ENCODE peak calls at places on chromosomes 4 and X, in seven cellular contexts. D is HepG2, K is H1, G is K562, S is HCT116, F is GM12878, Y is SK-N-SH. V is an unnamed sample.

GRCh38 chrX:12950851-12951589 is 23.9 kb upstream of the TMSB4X start:
- DNase-seq in S (no peak), Y (peak), G (peak), F (peak), K (no peak), D (peak), V (no peak)

GRCh38 chr4:30537462-30537861 is 182.7 kb upstream of the PCDH7 start:
- DNase-seq in G (no peak), Y (no peak), F (no peak), S (peak), K (no peak), D (no peak), V (no peak)

GRCh38 chrX:134998246-134998645 is 7.5 kb downstream of the SMIM10 start:
- DNase-seq in K (no peak), S (no peak), Y (no peak), F (no peak), D (no peak), G (no peak), V (no peak)

GRCh38 chr4:124737619-124738018 is 25.1 kb upstream of the ANKRD50 start:
- DNase-seq in D (no peak), Y (no peak), G (no peak), S (no peak), K (no peak), F (no peak), V (no peak)

GRCh38 chr4:183823394-183823793 is 81.7 kb upstream of the STOX2 start:
- DNase-seq in Y (no peak), G (no peak), F (no peak), K (no peak), D (no peak), S (no peak), V (no peak)

GRCh38 chrX:84186603-84187358 is 1.2 kb downstream of the RPS6KA6 start:
- DNase-seq in G (no peak), S (no peak), K (peak), F (no peak), D (no peak), Y (no peak), V (no peak)

GRCh38 chrX:23993012-23993633 is 33.9 kb downstream of the KLHL15 start:
- DNase-seq in G (no peak), K (no peak), S (no peak), D (no peak), Y (no peak), F (no peak), V (no peak)

GRCh38 chrX:24148535-24149345 is 789 bp upstream of the ZFX start:
- DNase-seq in Y (peak), D (peak), S (no peak), K (no peak), F (no peak), G (peak), V (no peak)

GRCh38 chrX:5915783-5916182 is 312.9 kb downstream of the NLGN4X start:
- DNase-seq in K (no peak), D (no peak), S (no peak), G (no peak), F (no peak), Y (no peak), V (no peak)

GRCh38 chrX:93791304-93791703 is 117.3 kb downstream of the FAM133A start:
- DNase-seq in K (no peak), G (no peak), Y (no peak), D (no peak), S (no peak), F (no peak), V (no peak)

GRCh38 chrX:131741103-131741581 is 197.3 kb downstream of the OR13H1 start:
- DNase-seq in G (no peak), F (peak), S (no peak), K (no peak), Y (peak), D (no peak), V (no peak)

GRCh38 chr4:140049924-140050681 is 103.9 kb downstream of the MAML3 start:
- DNase-seq in S (no peak), F (no peak), G (peak), D (no peak), Y (peak), K (peak), V (peak)

GRCh38 chr4:25843340-25844097 is 19.3 kb downstream of the SEL1L3 start:
- DNase-seq in Y (no peak), D (no peak), G (no peak), F (no peak), S (no peak), K (no peak), V (no peak)

GRCh38 chrX:87392369-87392768 is 125.2 kb upstream of the KLHL4 start:
- DNase-seq in G (peak), S (no peak), F (no peak), D (no peak), K (no peak), Y (no peak), V (no peak)

GRCh38 chr4:21819086-21819485 is 129.5 kb downstream of the KCNIP4 start:
- DNase-seq in F (no peak), K (no peak), S (no peak), Y (no peak), D (no peak), G (no peak), V (no peak)

GRCh38 chr4:121998024-121998423 is 46.2 kb upstream of the TRPC3 start:
- DNase-seq in S (no peak), G (no peak), D (no peak), K (no peak), Y (no peak), F (no peak), V (peak)

GRCh38 chr4:153465145-153465544 is 1.0 kb upstream of the TMEM131L start:
- DNase-seq in G (no peak), Y (no peak), K (no peak), F (no peak), D (no peak), S (no peak), V (no peak)

GRCh38 chr4:80150387-80151173 is 46.7 kb upstream of the PRDM8 start:
- DNase-seq in Y (no peak), K (no peak), G (no peak), S (no peak), F (no peak), D (no peak), V (no peak)

GRCh38 chrX:123695242-123695641 is 37.6 kb downstream of the THOC2 start:
- DNase-seq in F (no peak), K (no peak), S (no peak), D (no peak), G (no peak), Y (no peak), V (no peak)

GRCh38 chr4:28973591-28974350 is 1746.4 kb upstream of the PCDH7 start:
- DNase-seq in K (no peak), D (no peak), F (no peak), S (no peak), Y (no peak), G (no peak), V (no peak)

GRCh38 chr4:161714022-161714751 is 449.6 kb downstream of the FSTL5 start:
- DNase-seq in F (no peak), S (peak), G (no peak), K (no peak), Y (no peak), D (no peak), V (no peak)

DNA sequence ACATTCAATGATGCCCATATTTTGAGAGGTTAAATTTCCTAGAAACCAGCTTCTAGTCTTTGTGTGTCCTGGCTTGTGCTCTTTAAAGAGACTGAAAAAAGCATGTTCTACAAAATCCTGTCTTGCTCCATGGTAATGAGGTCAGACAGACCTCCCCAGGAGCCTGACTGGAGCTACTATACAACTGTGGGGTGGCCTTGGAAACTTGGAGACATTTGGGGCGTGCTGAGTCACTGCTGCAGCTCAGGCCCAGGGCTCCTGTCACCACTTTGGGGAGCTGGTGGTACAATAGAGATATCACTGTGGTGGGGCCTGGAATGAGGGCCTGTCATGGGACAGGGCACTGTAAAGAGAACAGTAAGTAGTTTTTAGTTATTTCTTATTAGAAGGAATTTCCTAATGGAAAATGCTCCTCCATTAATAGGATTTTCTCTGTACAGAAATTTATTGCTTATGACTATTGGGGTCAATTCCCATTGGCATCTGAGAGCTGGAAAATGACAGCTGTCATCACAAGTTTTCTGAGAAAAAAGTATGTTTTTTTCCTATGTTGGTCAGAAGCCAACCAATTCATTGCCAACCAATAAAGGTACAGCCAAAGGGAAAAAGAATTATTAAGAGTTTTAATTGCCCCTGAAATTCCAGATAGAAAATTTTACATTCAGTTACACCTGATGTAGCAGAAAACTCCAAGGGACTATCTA is 207.4 kb upstream of the JADE1 start:
- DNase-seq in S (no peak), Y (no peak), G (peak), F (no peak), K (peak), D (no peak), V (no peak)
- TF ChIP-seq JUND in S (no peak), Y (no peak), G (peak), F (no peak), K (no peak), D (no peak), V (no peak)

GRCh38 chrX:102784550-102784949 is 64.0 kb downstream of the GPRASP3 start:
- DNase-seq in F (no peak), G (no peak), S (no peak), D (no peak), Y (no peak), K (no peak), V (no peak)
- TF ChIP-seq JUND in F (no peak), G (no peak), S (no peak), D (no peak), Y (no peak), K (no peak), V (no peak)

GRCh38 chr4:56102581-56102980 is 153.8 kb downstream of the CEP135 start:
- DNase-seq in D (no peak), K (no peak), S (no peak), F (no peak), G (no peak), Y (no peak), V (no peak)
- TF ChIP-seq JUND in D (no peak), K (no peak), S (no peak), F (no peak), G (no peak), Y (no peak), V (no peak)

GRCh38 chrX:139734996-139735395 is 27.0 kb upstream of the MCF2 start:
- DNase-seq in G (no peak), Y (no peak), F (no peak), S (no peak), D (no peak), K (no peak), V (no peak)

GRCh38 chrX:139739138-139739537 is 31.2 kb upstream of the MCF2 start:
- DNase-seq in K (no peak), Y (no peak), S (no peak), G (no peak), D (no peak), F (peak), V (no peak)

GRCh38 chrX:139738581-139738980 is 30.6 kb upstream of the MCF2 start:
- DNase-seq in S (no peak), K (no peak), D (no peak), G (no peak), F (no peak), Y (no peak), V (no peak)
- TF ChIP-seq JUND in S (no peak), K (no peak), D (no peak), G (no peak), F (no peak), Y (no peak), V (no peak)

GRCh38 chrX:136899206-136899605 is 18.7 kb upstream of the RBMX start:
- DNase-seq in Y (no peak), S (no peak), D (no peak), F (no peak), G (no peak), K (no peak), V (no peak)
- TF ChIP-seq JUND in Y (no peak), S (no peak), D (no peak), F (no peak), G (no peak), K (no peak), V (no peak)

GRCh38 chr4:57139783-57140182 is 29.6 kb upstream of the IGFBP7 start:
- DNase-seq in Y (no peak), S (no peak), K (no peak), D (no peak), G (no peak), F (no peak), V (no peak)
- TF ChIP-seq JUND in Y (no peak), S (no peak), K (no peak), D (no peak), G (no peak), F (no peak), V (no peak)

GRCh38 chr4:76736434-76736833 is 161.5 kb downstream of the SOWAHB start:
- DNase-seq in K (no peak), Y (no peak), F (no peak), D (no peak), S (no peak), G (no peak), V (no peak)
- TF ChIP-seq JUND in K (no peak), Y (no peak), F (no peak), D (no peak), S (no peak), G (no peak), V (no peak)

DNA sequence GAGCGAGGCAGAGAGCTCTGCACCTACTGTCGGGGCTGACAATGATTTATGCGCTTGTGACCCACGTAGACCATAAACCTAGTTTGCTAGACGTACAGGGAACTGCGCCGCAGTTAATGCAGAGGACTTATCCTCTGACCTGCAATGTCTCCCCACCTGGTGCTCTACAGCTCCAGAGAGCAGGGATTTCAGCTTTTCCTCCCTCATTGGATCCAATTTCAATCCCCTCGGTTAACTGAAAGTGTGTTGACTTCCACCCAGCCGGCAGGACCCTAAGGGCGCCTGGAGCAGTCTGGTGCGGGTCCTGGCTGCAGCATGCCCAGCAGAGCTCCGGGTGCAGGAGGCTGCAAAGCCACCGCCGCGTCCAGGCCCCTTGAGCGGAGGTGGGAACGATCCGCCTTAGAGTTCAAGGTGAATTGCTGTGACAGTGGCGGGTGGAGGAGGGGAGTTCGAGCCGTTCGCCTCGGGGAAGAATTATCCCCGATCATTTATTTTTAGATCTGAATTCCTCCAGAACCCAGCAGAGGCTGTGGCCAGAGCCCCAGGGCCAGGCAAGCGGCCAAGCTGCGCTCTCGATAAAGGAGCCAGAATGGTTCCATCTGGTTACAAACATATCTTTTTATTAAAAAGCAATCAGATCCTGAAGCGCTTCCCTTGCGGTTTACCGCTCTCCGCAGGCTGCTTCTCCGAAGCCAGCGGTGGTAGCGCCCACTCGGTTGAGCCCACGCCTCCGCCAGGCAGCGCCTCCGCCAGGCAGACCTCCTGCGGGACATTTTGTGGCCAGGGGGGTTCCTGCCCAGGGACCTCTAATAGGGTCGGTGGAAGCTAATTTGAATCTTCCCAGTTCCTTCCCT is 66.0 kb downstream of the FBXO8 start:
- DNase-seq in Y (peak), G (no peak), S (no peak), D (no peak), F (no peak), K (peak), V (no peak)
- TF ChIP-seq JUND in Y (peak), G (no peak), S (no peak), D (no peak), F (no peak), K (no peak), V (no peak)

GRCh38 chr4:41269682-41270081 is 13.0 kb downstream of the UCHL1 start:
- DNase-seq in Y (no peak), K (no peak), S (no peak), F (no peak), G (no peak), D (no peak), V (no peak)

GRCh38 chr4:41264212-41264611 is 7.5 kb downstream of the UCHL1 start:
- DNase-seq in Y (no peak), S (no peak), F (no peak), G (no peak), D (no peak), K (no peak), V (no peak)

GRCh38 chr4:41268024-41268423 is 11.3 kb downstream of the UCHL1 start:
- DNase-seq in F (no peak), G (no peak), S (no peak), K (no peak), D (no peak), Y (no peak), V (no peak)

GRCh38 chr4:41268721-41269517 is 12.2 kb downstream of the UCHL1 start:
- DNase-seq in S (no peak), G (no peak), F (no peak), K (no peak), D (no peak), Y (no peak), V (no peak)
- TF ChIP-seq JUND in S (no peak), G (no peak), F (no peak), K (no peak), D (no peak), Y (no peak), V (no peak)

GRCh38 chr4:159966741-159967140 is 863.9 kb downstream of the RAPGEF2 start:
- DNase-seq in D (no peak), K (no peak), F (no peak), Y (no peak), S (no peak), G (no peak), V (no peak)
- TF ChIP-seq JUND in D (no peak), K (no peak), F (no peak), Y (no peak), S (no peak), G (no peak), V (no peak)